ENCODE peak calls at places on chromosome 15, in five cellular contexts. C is fibroblast of lung, N is KG1, F is NCI-H446 treated with DMSO at 0.1 percent for 48 hours, Q is glutamatergic neuron. H is an unnamed sample.

GRCh38 chr15:63374686-63375520 is 6.7 kb downstream of the CA12 start:
- DNase-seq in F (peak), C (peak), N (no peak), Q (no peak), H (no peak)

GRCh38 chr15:93366387-93367100 is 277.5 kb upstream of the RGMA start:
- DNase-seq in N (no peak), Q (no peak), C (no peak), F (no peak), H (no peak)

GRCh38 chr15:43518073-43518761 is 809 bp downstream of the MAP1A start:
- DNase-seq in F (no peak), Q (peak), C (peak), N (no peak), H (no peak)

GRCh38 chr15:31214864-31215489 is 111.7 kb upstream of the KLF13 start:
- DNase-seq in N (no peak), C (peak), F (no peak), Q (no peak), H (no peak)

GRCh38 chr15:80105193-80105984 is 45.9 kb downstream of the ZFAND6 start:
- DNase-seq in C (peak), N (no peak), Q (no peak), F (no peak), H (no peak)

GRCh38 chr15:49270541-49271421 is 100.7 kb downstream of the GALK2 start:
- DNase-seq in F (no peak), Q (no peak), N (no peak), C (peak), H (no peak)

GRCh38 chr15:74768771-74769342 is 13.0 kb upstream of the CSK start:
- DNase-seq in Q (peak), F (no peak), C (peak), N (no peak), H (peak)

GRCh38 chr15:61659571-61660190 is 400.6 kb downstream of the VPS13C start:
- DNase-seq in C (peak), Q (no peak), F (no peak), N (no peak), H (no peak)

GRCh38 chr15:42159381-42160015 is 3.1 kb upstream of the PLA2G4F start:
- DNase-seq in F (no peak), N (no peak), C (no peak), Q (no peak), H (no peak)

GRCh38 chr15:69314736-69315135 is 16.0 kb downstream of the PAQR5 start:
- DNase-seq in C (no peak), F (no peak), N (no peak), Q (no peak), H (no peak)

GRCh38 chr15:77033417-77033728 is 37.5 kb downstream of the TSPAN3 start:
- DNase-seq in F (no peak), Q (no peak), N (no peak), C (no peak), H (no peak)

GRCh38 chr15:65033659-65034269 is 4.3 kb upstream of the MTFMT start:
- DNase-seq in Q (no peak), C (peak), F (no peak), N (no peak), H (no peak)

GRCh38 chr15:64398575-64398974 is 10.9 kb downstream of the TRIP4 start:
- DNase-seq in C (no peak), N (no peak), F (no peak), Q (no peak), H (no peak)

GRCh38 chr15:45377630-45378148 is 655 bp downstream of the GATM start:
- DNase-seq in Q (peak), F (peak), N (no peak), C (no peak), H (no peak)

GRCh38 chr15:90497374-90497773 is 32.3 kb upstream of the CRTC3 start:
- DNase-seq in N (no peak), F (no peak), Q (no peak), C (no peak), H (no peak)

H was measured in D721Med.